ENCODE peak calls at places on chromosomes 12 and 14, in seven cellular contexts. N is fibroblast of lung; M is activated B cell treated with CpG ODN at 0.5 μM for 24 hours; P is stimulated activated CD4-positive, alpha-beta T cell treated with anti-CD3 and anti-CD28 coated beads, Interleukin-12 subunit alpha, Interleukin-12 subunit beta, amount 100 ng/mL, for 48 hours; Z is choroid plexus epithelial cell; I is Peyer's patch; H is substantia nigra. C is an unnamed sample.

GRCh38 chr14:77125275-77126073 is 16.1 kb downstream of the ZDHHC22 start:
- DNase-seq in H (no peak), Z (no peak), P (no peak), I (no peak), M (no peak), N (no peak), C (no peak)

GRCh38 chr14:53032161-53032803 is 81.4 kb upstream of the FERMT2 start:
- DNase-seq in H (no peak), N (peak), I (no peak), Z (peak), M (no peak), P (no peak), C (peak)

GRCh38 chr12:32522322-32523221 is 123.2 kb downstream of the FGD4 start:
- DNase-seq in P (no peak), H (no peak), N (no peak), I (no peak), Z (no peak), M (no peak), C (no peak)

GRCh38 chr12:116196752-116197718 is 80.5 kb downstream of the MED13L start:
- DNase-seq in Z (peak), H (no peak), M (no peak), P (no peak), I (no peak), N (no peak), C (no peak)

GRCh38 chr14:52950410-52950897 is 396 bp downstream of the FERMT2 start:
- DNase-seq in H (peak), N (peak), M (peak), Z (peak), I (no peak), P (no peak), C (peak)

GRCh38 chr12:49105504-49106120 is 5.0 kb downstream of the LMBR1L start:
- DNase-seq in N (no peak), P (no peak), M (no peak), H (no peak), Z (peak), I (no peak), C (no peak)

GRCh38 chr14:90960818-90961217 is 99.6 kb downstream of the RPS6KA5 start:
- DNase-seq in N (no peak), P (no peak), I (no peak), M (no peak), Z (no peak), H (no peak), C (no peak)

GRCh38 chr12:105214141-105214540 is 21.8 kb downstream of the APPL2 start:
- DNase-seq in P (no peak), H (no peak), Z (no peak), I (no peak), M (no peak), N (no peak), C (no peak)

GRCh38 chr12:49585477-49586445 is 17.8 kb upstream of the MCRS1 start:
- DNase-seq in P (no peak), H (no peak), I (no peak), Z (no peak), M (no peak), N (no peak), C (no peak)

GRCh38 chr12:2627343-2628191 is 167.2 kb upstream of the FKBP4 start:
- DNase-seq in N (no peak), H (no peak), P (no peak), M (no peak), I (no peak), Z (no peak), C (no peak)

GRCh38 chr12:6333566-6333965 is 8.3 kb downstream of the TNFRSF1A start:
- DNase-seq in H (no peak), N (no peak), P (no peak), Z (peak), M (no peak), I (no peak), C (no peak)